ENCODE peak calls at places on chromosomes 11 and 22, in six cellular contexts. V is esophagus squamous epithelium, I is fibroblast of the aortic adventitia, J is mesothelial cell of epicardium, S is A549, P is AG09319. Q is an unnamed sample.

GRCh38 chr11:85472953-85473352 is 154.2 kb downstream of the DLG2 start:
- DNase-seq in J (no peak), V (no peak), S (no peak), P (no peak), I (no peak), Q (no peak)

GRCh38 chr22:29337631-29338284 is 22.3 kb upstream of the RASL10A start:
- DNase-seq in S (no peak), I (no peak), P (no peak), V (no peak), J (no peak), Q (no peak)

GRCh38 chr11:35688023-35688422 is 25.4 kb downstream of the TRIM44 start:
- DNase-seq in J (no peak), I (peak), P (no peak), S (no peak), V (no peak), Q (no peak)

GRCh38 chr11:2459796-2460531 is 15.2 kb downstream of the KCNQ1 start:
- DNase-seq in S (no peak), V (no peak), J (no peak), P (no peak), I (no peak), Q (no peak)

GRCh38 chr11:35061516-35062440 is 77.2 kb upstream of the CD44 start:
- DNase-seq in S (no peak), P (no peak), J (no peak), V (no peak), I (no peak), Q (no peak)

GRCh38 chr11:36398261-36398953 is 102.3 kb downstream of the PRR5L start:
- DNase-seq in J (no peak), P (no peak), V (no peak), S (no peak), I (no peak), Q (no peak)

GRCh38 chr11:73323464-73323863 is 15.4 kb downstream of the ARHGEF17 start:
- DNase-seq in V (no peak), S (no peak), P (peak), I (peak), J (peak), Q (no peak)

GRCh38 chr22:31836010-31836409 is 82.2 kb downstream of the DEPDC5 start:
- DNase-seq in P (no peak), S (no peak), I (no peak), V (no peak), J (no peak), Q (no peak)

GRCh38 chr11:63998558-63999348 is 12.5 kb downstream of the OTUB1 start:
- DNase-seq in V (no peak), P (no peak), J (no peak), I (no peak), S (no peak), Q (no peak)

GRCh38 chr11:12099132-12099873 is 11.1 kb upstream of the MICAL2 start:
- DNase-seq in J (no peak), S (no peak), I (no peak), P (no peak), V (no peak), Q (no peak)

GRCh38 chr11:19183641-19184040 is 18.1 kb downstream of the CSRP3 start:
- DNase-seq in J (no peak), S (no peak), I (no peak), P (no peak), V (no peak), Q (no peak)

GRCh38 chr11:61106296-61106695 is 4.0 kb downstream of the CD5 start:
- DNase-seq in S (no peak), I (no peak), J (no peak), V (no peak), P (no peak), Q (no peak)

GRCh38 chr11:30487200-30487898 is 98.8 kb downstream of the MPPED2 start:
- DNase-seq in J (no peak), P (no peak), V (no peak), I (no peak), S (no peak), Q (no peak)

GRCh38 chr11:96817488-96817887 is 427.7 kb downstream of the JRKL start:
- DNase-seq in P (no peak), S (no peak), I (no peak), V (no peak), J (no peak), Q (no peak)

GRCh38 chr11:13028322-13028721 is 19.2 kb downstream of the RASSF10 start:
- DNase-seq in I (no peak), P (no peak), J (no peak), S (no peak), V (no peak), Q (no peak)

DNA sequence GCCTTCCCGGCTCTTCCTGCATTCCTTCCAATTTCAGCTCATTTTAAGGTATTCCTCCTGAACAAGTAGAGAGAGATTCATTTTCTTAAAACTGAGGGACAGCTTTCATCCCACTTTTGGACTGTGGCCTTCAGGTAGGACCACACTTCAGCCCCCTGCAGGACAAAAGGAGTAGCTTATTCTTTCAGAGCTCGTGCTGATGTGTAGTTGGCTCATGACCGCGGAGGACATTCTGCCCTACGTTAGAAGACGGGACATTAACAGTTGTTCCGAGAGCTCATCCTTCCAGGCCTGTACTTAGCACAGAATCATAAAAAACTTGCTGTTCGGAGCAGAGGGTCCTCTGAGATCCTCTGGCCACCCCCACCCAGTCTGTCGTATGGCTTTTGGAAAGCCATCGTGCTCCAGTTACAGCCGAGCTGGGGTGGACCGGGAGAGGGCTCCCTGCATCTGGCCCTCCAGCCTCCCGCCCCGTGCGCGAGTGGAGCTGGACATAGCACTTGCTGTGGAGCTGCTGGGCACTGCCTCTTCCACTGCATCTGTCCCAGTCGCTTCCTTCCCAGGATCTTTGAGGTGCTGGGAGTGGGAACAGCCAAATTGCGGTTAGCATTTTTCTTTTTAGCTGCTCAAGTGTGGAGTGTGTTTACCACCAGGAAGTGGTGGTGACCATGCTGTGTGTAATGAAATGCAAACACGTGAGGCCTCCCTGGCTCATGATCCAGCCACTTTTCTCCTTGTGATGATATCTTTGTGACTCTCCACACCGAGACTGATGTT is 250.3 kb downstream of the TBC1D22A start:
- DNase-seq in P (no peak), S (no peak), I (no peak), V (no peak), J (no peak), Q (no peak)
- TF ChIP-seq CTCF in P (no peak), S (no peak), I (no peak), V (no peak), J (no peak), Q (peak)

GRCh38 chr11:127470485-127470884 is 469.9 kb upstream of the KIRREL3 start:
- DNase-seq in P (no peak), J (no peak), S (no peak), I (no peak), V (no peak), Q (no peak)

GRCh38 chr11:127474735-127475134 is 474.2 kb upstream of the KIRREL3 start:
- DNase-seq in S (no peak), V (no peak), J (no peak), P (no peak), I (no peak), Q (no peak)

DNA sequence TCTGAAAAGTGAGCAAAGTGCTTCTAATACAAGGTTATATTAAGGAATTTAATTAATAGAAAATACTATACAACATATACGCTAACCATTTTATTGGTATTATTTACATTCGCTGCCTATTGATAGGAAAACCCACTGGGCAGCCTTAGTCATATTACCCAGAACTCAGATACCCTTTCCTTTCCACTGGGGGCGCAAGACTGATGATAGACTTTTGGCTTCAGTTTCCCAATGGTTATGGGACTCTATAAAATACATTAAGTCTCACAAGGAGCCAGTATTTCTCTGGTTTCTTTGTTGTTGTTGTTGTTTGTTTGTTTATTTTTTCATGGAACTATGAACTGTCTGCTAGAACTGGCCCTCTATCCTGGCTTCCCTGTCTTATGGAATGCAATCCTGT is 471.1 kb upstream of the KIRREL3 start:
- DNase-seq in P (no peak), I (no peak), J (no peak), V (no peak), S (no peak), Q (no peak)
- TF ChIP-seq CTCF in P (no peak), I (no peak), J (no peak), V (no peak), S (no peak), Q (peak)

GRCh38 chr22:35966314-35967045 is 62.1 kb downstream of the RBFOX2 start:
- DNase-seq in P (no peak), V (no peak), S (no peak), J (no peak), I (no peak), Q (no peak)
- TF ChIP-seq CTCF in P (no peak), V (no peak), S (no peak), J (no peak), I (peak), Q (peak)

GRCh38 chr11:126046796-126047195 is 15.9 kb downstream of the CDON start:
- DNase-seq in P (no peak), S (no peak), I (no peak), J (no peak), V (no peak), Q (no peak)

GRCh38 chr11:126049159-126049558 is 13.5 kb downstream of the CDON start:
- DNase-seq in P (no peak), J (no peak), V (no peak), I (no peak), S (no peak), Q (no peak)

GRCh38 chr11:126053340-126054286 is 9.1 kb downstream of the CDON start:
- DNase-seq in J (no peak), I (peak), P (no peak), V (no peak), S (no peak), Q (no peak)

GRCh38 chr11:126051117-126051516 is 11.5 kb downstream of the CDON start:
- DNase-seq in V (no peak), S (no peak), J (no peak), I (no peak), P (no peak), Q (no peak)

GRCh38 chr11:126048198-126048597 is 14.5 kb downstream of the CDON start:
- DNase-seq in S (no peak), V (no peak), I (peak), J (no peak), P (no peak), Q (no peak)
- TF ChIP-seq CTCF in S (no peak), V (no peak), I (no peak), J (no peak), P (no peak), Q (no peak)

GRCh38 chr11:77173494-77173893 is 45.4 kb downstream of the MYO7A start:
- DNase-seq in P (no peak), S (no peak), I (no peak), V (no peak), J (no peak), Q (no peak)
- TF ChIP-seq CTCF in P (no peak), S (no peak), I (no peak), V (no peak), J (no peak), Q (no peak)

DNA sequence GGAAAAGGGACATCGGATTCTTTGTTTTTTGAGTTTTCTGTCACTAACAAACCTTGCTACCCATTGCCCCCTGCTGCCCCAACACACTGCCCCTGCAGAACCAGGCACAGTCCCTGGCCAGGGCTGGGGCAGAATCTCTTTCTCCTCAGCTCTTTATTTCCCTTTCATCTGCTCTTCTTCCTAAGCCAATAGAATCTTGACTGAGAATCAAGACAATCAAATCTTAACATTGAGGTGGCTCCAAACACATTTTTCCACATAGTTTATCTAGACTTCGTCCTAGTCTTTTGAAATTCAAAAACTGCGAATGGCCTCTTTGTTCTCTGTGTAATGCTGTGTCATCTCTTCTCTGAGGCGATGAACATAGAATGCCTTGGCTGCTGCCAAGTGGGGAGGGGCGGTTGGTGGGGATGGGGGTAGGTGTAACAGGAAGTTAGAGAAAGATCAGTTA is 16.1 kb upstream of the NTM start:
- DNase-seq in P (no peak), J (no peak), S (no peak), V (no peak), I (no peak), Q (no peak)
- TF ChIP-seq CTCF in P (no peak), J (no peak), S (no peak), V (no peak), I (no peak), Q (no peak)

GRCh38 chr22:19003518-19003917 is 67.4 kb upstream of the PRODH start:
- DNase-seq in J (no peak), S (no peak), I (no peak), P (no peak), V (no peak), Q (no peak)

GRCh38 chr22:19002684-19003038 is 66.6 kb upstream of the PRODH start:
- DNase-seq in J (no peak), V (no peak), P (no peak), I (no peak), S (no peak), Q (no peak)

GRCh38 chr22:19001204-19001603 is 65.1 kb upstream of the PRODH start:
- DNase-seq in J (no peak), V (no peak), P (no peak), I (no peak), S (no peak), Q (no peak)

GRCh38 chr22:19004471-19004870 is 68.4 kb upstream of the PRODH start:
- DNase-seq in J (no peak), V (no peak), I (no peak), S (no peak), P (no peak), Q (no peak)

GRCh38 chr22:19005905-19006304 is 69.8 kb upstream of the PRODH start:
- DNase-seq in V (no peak), S (no peak), P (no peak), I (no peak), J (no peak), Q (no peak)
- TF ChIP-seq CTCF in V (no peak), S (no peak), P (no peak), I (no peak), J (no peak), Q (no peak)

DNA sequence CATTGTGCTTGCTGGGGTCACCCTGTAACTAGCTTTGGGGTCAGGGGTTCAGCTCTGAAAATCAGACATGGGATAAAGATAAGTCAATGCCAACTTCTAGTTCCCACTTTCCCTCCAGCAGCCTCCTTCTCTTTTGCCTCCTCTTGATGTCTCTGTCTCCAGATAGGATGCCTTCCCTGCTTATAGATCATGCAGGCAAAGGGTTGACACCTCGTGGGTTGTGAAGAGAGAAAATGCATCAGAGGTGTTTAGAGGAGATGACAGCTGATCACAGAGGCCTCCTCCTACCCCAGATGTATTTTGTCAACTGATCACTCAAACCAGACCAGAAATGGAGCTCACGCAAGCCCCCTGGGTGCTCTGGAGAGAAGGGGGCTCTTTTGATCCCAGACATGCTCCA is 337.8 kb downstream of the BUD13 start:
- DNase-seq in V (no peak), J (no peak), I (no peak), S (no peak), P (no peak), Q (no peak)
- TF ChIP-seq CTCF in V (no peak), J (no peak), I (no peak), S (no peak), P (no peak), Q (no peak)

DNA sequence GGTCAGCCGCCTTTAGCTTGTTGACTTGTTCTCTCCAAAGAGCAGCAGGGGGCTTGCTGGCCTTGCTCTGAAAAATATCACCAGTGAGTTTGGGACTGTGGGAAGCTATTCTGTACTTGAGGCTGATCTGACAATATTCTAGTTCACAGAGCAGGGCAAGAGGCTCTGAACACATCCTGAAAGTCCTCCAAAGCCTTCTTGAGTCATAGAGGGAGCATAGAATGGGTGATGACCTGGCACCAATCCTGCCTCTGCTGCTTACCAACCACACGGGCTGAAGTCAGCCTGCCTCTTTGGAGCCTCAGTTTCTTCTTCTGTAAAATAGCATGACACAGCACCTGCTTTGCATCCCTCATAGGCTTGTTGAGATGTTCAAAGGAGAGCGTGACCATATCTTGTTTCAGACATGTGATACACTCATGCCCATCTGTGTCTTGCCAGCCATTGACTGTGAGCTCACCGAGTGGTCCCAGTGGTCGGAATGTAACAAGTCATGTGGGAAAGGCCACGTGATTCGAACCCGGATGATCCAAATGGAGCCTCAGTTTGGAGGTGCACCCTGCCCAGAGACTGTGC is 96.6 kb downstream of the RRAS2 start:
- DNase-seq in I (peak), V (no peak), J (no peak), P (no peak), S (no peak), Q (no peak)
- TF ChIP-seq CTCF in I (no peak), V (no peak), J (no peak), P (no peak), S (no peak), Q (no peak)

GRCh38 chr11:92528051-92528450 is 303.4 kb downstream of the FAT3 start:
- DNase-seq in S (no peak), P (no peak), I (peak), J (no peak), V (no peak), Q (no peak)

GRCh38 chr11:92531051-92531747 is 306.6 kb downstream of the FAT3 start:
- DNase-seq in I (no peak), V (no peak), S (no peak), J (no peak), P (no peak), Q (no peak)

GRCh38 chr11:92527467-92527866 is 302.8 kb downstream of the FAT3 start:
- DNase-seq in J (no peak), V (no peak), P (no peak), S (no peak), I (no peak), Q (no peak)
- TF ChIP-seq CTCF in J (no peak), V (no peak), P (no peak), S (no peak), I (no peak), Q (no peak)

Q was measured in type B pancreatic cell.